ENCODE peak calls at places on chromosome 13, in five cellular contexts. H is choroid plexus epithelial cell; C is NCI-H2171 treated with DMSO at 0.1 percent for 48 hours; D is activated gamma-delta T cell treated with anti-CD3 and anti-CD28 coated beads, Interleukin-2, amount 50 U/mL, for 16 hours; Q is mesendoderm. E is an unnamed sample.

GRCh38 chr13:50452761-50453160 is 390.7 kb downstream of the DLEU7 start:
- DNase-seq in H (peak), C (peak), D (no peak), Q (no peak), E (no peak)

GRCh38 chr13:108155185-108156106 is 59.9 kb downstream of the LIG4 start:
- DNase-seq in H (peak), C (peak), D (peak), Q (peak), E (peak)

GRCh38 chr13:110290811-110291210 is 16.1 kb downstream of the COL4A1 start:
- DNase-seq in H (no peak), C (no peak), D (no peak), Q (no peak), E (no peak)

GRCh38 chr13:57633950-57634828 is 2.6 kb downstream of the PCDH17 start:
- DNase-seq in H (no peak), C (no peak), D (no peak), Q (peak), E (no peak)

GRCh38 chr13:79782541-79783216 is 301.7 kb downstream of the NDFIP2 start:
- DNase-seq in H (peak), C (no peak), D (no peak), Q (peak), E (peak)

GRCh38 chr13:73025212-73026012 is 33.4 kb upstream of the KLF5 start:
- DNase-seq in H (peak), C (no peak), D (no peak), Q (peak), E (no peak)

GRCh38 chr13:33940256-33940655 is 122.3 kb downstream of the RFC3 start:
- DNase-seq in H (no peak), C (no peak), D (no peak), Q (no peak), E (no peak)

GRCh38 chr13:73220966-73221720 is 162.3 kb downstream of the KLF5 start:
- DNase-seq in H (no peak), C (no peak), D (no peak), Q (peak), E (no peak)

GRCh38 chr13:79973533-79973963 is 367.4 kb downstream of the SPRY2 start:
- DNase-seq in H (peak), C (peak), D (no peak), Q (peak), E (peak)

GRCh38 chr13:76225815-76226489 is 589.8 kb downstream of the LMO7 start:
- DNase-seq in H (peak), C (no peak), D (no peak), Q (no peak), E (no peak)

GRCh38 chr13:75437582-75438318 is 44.2 kb downstream of the TBC1D4 start:
- DNase-seq in H (peak), C (peak), D (no peak), Q (no peak), E (peak)

GRCh38 chr13:95185851-95186250 is 115.4 kb downstream of the ABCC4 start:
- DNase-seq in H (no peak), C (no peak), D (peak), Q (peak), E (no peak)

GRCh38 chr13:89199138-89199537 is 1528.0 kb downstream of the SLITRK5 start:
- DNase-seq in H (no peak), C (no peak), D (no peak), Q (no peak), E (peak)

GRCh38 chr13:42116225-42116624 is 67.8 kb downstream of the DGKH start:
- DNase-seq in H (peak), C (no peak), D (no peak), Q (no peak), E (no peak)

GRCh38 chr13:39263033-39263432 is 224.8 kb downstream of the NHLRC3 start:
- DNase-seq in H (peak), C (peak), D (no peak), Q (peak), E (peak)

GRCh38 chr13:30884543-30884942 is 21.5 kb upstream of the MEDAG start:
- DNase-seq in H (no peak), C (peak), D (no peak), Q (peak), E (peak)

GRCh38 chr13:113399755-113400149 is 35.8 kb upstream of the GRTP1 start:
- DNase-seq in H (no peak), C (no peak), D (no peak), Q (no peak), E (no peak)

GRCh38 chr13:91459485-91459884 is 61.1 kb downstream of the GPC5 start:
- DNase-seq in H (no peak), C (no peak), D (no peak), Q (peak), E (peak)

GRCh38 chr13:97141564-97142005 is 80.5 kb upstream of the MBNL2 start:
- DNase-seq in H (peak), C (peak), D (no peak), Q (peak), E (peak)

E was measured in NCI-H69.